ENCODE peak calls at places on chromosomes 1 and 21, in eight cellular contexts. One of them, this sample, is unnamed.

GRCh38 chr1:178397678-178398077 is 99.1 kb downstream of the CLEC20A start:
- DNase-seq in RPMI8226: no peak
- DNase-seq in HT-29: no peak
- DNase-seq in choroid plexus epithelial cell: no peak
- DNase-seq in memory B cell: no peak
- DNase-seq in right atrium auricular region: no peak
- DNase-seq in neural crest cell: no peak
- DNase-seq in WTC11: no peak
- DNase-seq in this sample: no peak

GRCh38 chr1:109850827-109851226 is 59.8 kb upstream of the CSF1 start:
- DNase-seq in HT-29: no peak
- DNase-seq in memory B cell: no peak
- DNase-seq in right atrium auricular region: no peak
- DNase-seq in neural crest cell: no peak
- DNase-seq in WTC11: no peak
- DNase-seq in choroid plexus epithelial cell: peak
- DNase-seq in RPMI8226: no peak
- DNase-seq in this sample: no peak

GRCh38 chr1:152109231-152109997 is 5.8 kb downstream of the TCHH start:
- DNase-seq in WTC11: peak
- DNase-seq in neural crest cell: no peak
- DNase-seq in RPMI8226: no peak
- DNase-seq in HT-29: no peak
- DNase-seq in choroid plexus epithelial cell: no peak
- DNase-seq in right atrium auricular region: no peak
- DNase-seq in memory B cell: no peak
- DNase-seq in this sample: no peak

GRCh38 chr1:156816561-156817328 is at the start of gene SH2D2A:
- DNase-seq in RPMI8226: peak
- DNase-seq in WTC11: no peak
- DNase-seq in right atrium auricular region: peak
- DNase-seq in HT-29: no peak
- DNase-seq in memory B cell: peak
- DNase-seq in choroid plexus epithelial cell: peak
- DNase-seq in neural crest cell: no peak
- DNase-seq in this sample: peak

GRCh38 chr1:1181129-1181937 is 7.7 kb downstream of the TTLL10 start:
- DNase-seq in WTC11: peak
- DNase-seq in choroid plexus epithelial cell: no peak
- DNase-seq in neural crest cell: no peak
- DNase-seq in memory B cell: no peak
- DNase-seq in HT-29: no peak
- DNase-seq in right atrium auricular region: no peak
- DNase-seq in RPMI8226: no peak
- DNase-seq in this sample: no peak

GRCh38 chr1:90717356-90717664 is 208 bp upstream of the BARHL2 start:
- DNase-seq in RPMI8226: no peak
- DNase-seq in right atrium auricular region: no peak
- DNase-seq in choroid plexus epithelial cell: no peak
- DNase-seq in memory B cell: no peak
- DNase-seq in HT-29: no peak
- DNase-seq in WTC11: no peak
- DNase-seq in neural crest cell: no peak
- DNase-seq in this sample: no peak

GRCh38 chr1:44634790-44635189 is 39.5 kb downstream of the TMEM53 start:
- DNase-seq in HT-29: no peak
- DNase-seq in neural crest cell: no peak
- DNase-seq in right atrium auricular region: no peak
- DNase-seq in RPMI8226: no peak
- DNase-seq in memory B cell: no peak
- DNase-seq in WTC11: no peak
- DNase-seq in choroid plexus epithelial cell: no peak
- DNase-seq in this sample: no peak

GRCh38 chr1:23600283-23600682 is 41.0 kb upstream of the ID3 start:
- DNase-seq in right atrium auricular region: no peak
- DNase-seq in neural crest cell: no peak
- DNase-seq in memory B cell: no peak
- DNase-seq in choroid plexus epithelial cell: no peak
- DNase-seq in HT-29: no peak
- DNase-seq in WTC11: no peak
- DNase-seq in RPMI8226: no peak
- DNase-seq in this sample: no peak

GRCh38 chr1:243842978-243843490 is 7.0 kb downstream of the AKT3 start:
- DNase-seq in choroid plexus epithelial cell: peak
- DNase-seq in RPMI8226: no peak
- DNase-seq in memory B cell: no peak
- DNase-seq in WTC11: no peak
- DNase-seq in HT-29: no peak
- DNase-seq in right atrium auricular region: no peak
- DNase-seq in neural crest cell: no peak
- DNase-seq in this sample: no peak

GRCh38 chr1:201636581-201636980 is 97.7 kb downstream of the NAV1 start:
- DNase-seq in neural crest cell: no peak
- DNase-seq in choroid plexus epithelial cell: peak
- DNase-seq in memory B cell: no peak
- DNase-seq in RPMI8226: no peak
- DNase-seq in HT-29: no peak
- DNase-seq in WTC11: no peak
- DNase-seq in right atrium auricular region: no peak
- DNase-seq in this sample: no peak

GRCh38 chr21:42426876-42427480 is 23.3 kb downstream of the UBASH3A start:
- DNase-seq in WTC11: no peak
- DNase-seq in RPMI8226: no peak
- DNase-seq in neural crest cell: no peak
- DNase-seq in memory B cell: no peak
- DNase-seq in choroid plexus epithelial cell: no peak
- DNase-seq in right atrium auricular region: no peak
- DNase-seq in HT-29: no peak
- DNase-seq in this sample: no peak

GRCh38 chr1:2396059-2396458 is 4.4 kb downstream of the RER1 start:
- DNase-seq in choroid plexus epithelial cell: no peak
- DNase-seq in HT-29: no peak
- DNase-seq in WTC11: no peak
- DNase-seq in RPMI8226: no peak
- DNase-seq in neural crest cell: no peak
- DNase-seq in right atrium auricular region: no peak
- DNase-seq in memory B cell: no peak
- DNase-seq in this sample: no peak

GRCh38 chr1:108512239-108513071 is 47.4 kb upstream of the EEIG2 start:
- DNase-seq in memory B cell: peak
- DNase-seq in right atrium auricular region: no peak
- DNase-seq in RPMI8226: peak
- DNase-seq in WTC11: no peak
- DNase-seq in neural crest cell: no peak
- DNase-seq in HT-29: peak
- DNase-seq in choroid plexus epithelial cell: peak
- DNase-seq in this sample: no peak

GRCh38 chr1:229596961-229597699 is 28.8 kb downstream of the TAF5L start:
- DNase-seq in choroid plexus epithelial cell: peak
- DNase-seq in memory B cell: no peak
- DNase-seq in neural crest cell: no peak
- DNase-seq in WTC11: no peak
- DNase-seq in HT-29: no peak
- DNase-seq in right atrium auricular region: peak
- DNase-seq in RPMI8226: no peak
- DNase-seq in this sample: peak

GRCh38 chr1:228282329-228283042 is 74.6 kb downstream of the OBSCN start:
- DNase-seq in HT-29: no peak
- DNase-seq in right atrium auricular region: no peak
- DNase-seq in memory B cell: no peak
- DNase-seq in RPMI8226: no peak
- DNase-seq in neural crest cell: no peak
- DNase-seq in WTC11: peak
- DNase-seq in choroid plexus epithelial cell: no peak
- DNase-seq in this sample: peak

GRCh38 chr1:19033926-19034680 is 77.6 kb upstream of the IFFO2 start:
- DNase-seq in HT-29: no peak
- DNase-seq in RPMI8226: no peak
- DNase-seq in right atrium auricular region: no peak
- DNase-seq in choroid plexus epithelial cell: no peak
- DNase-seq in WTC11: peak
- DNase-seq in memory B cell: no peak
- DNase-seq in neural crest cell: no peak
- DNase-seq in this sample: peak

GRCh38 chr1:119747451-119747850 is 21.3 kb downstream of the HMGCS2 start:
- DNase-seq in memory B cell: no peak
- DNase-seq in RPMI8226: no peak
- DNase-seq in choroid plexus epithelial cell: no peak
- DNase-seq in HT-29: no peak
- DNase-seq in neural crest cell: no peak
- DNase-seq in WTC11: no peak
- DNase-seq in right atrium auricular region: no peak
- DNase-seq in this sample: no peak

GRCh38 chr1:53826367-53826766 is 11.7 kb downstream of the NDC1 start:
- DNase-seq in RPMI8226: no peak
- DNase-seq in memory B cell: no peak
- DNase-seq in right atrium auricular region: no peak
- DNase-seq in choroid plexus epithelial cell: peak
- DNase-seq in neural crest cell: no peak
- DNase-seq in HT-29: no peak
- DNase-seq in WTC11: no peak
- DNase-seq in this sample: no peak